ENCODE peak calls at places on chromosome 12, in ten cellular contexts. A is foreskin fibroblast, R is amniotic stem cell, Z is amygdala, D is NCI-H1105, T is lung, V is AG09309, S is nephron progenitor cell, Y is A172, G is T47D. P is an unnamed sample.

GRCh38 chr12:113292091-113292490 is 42.8 kb downstream of the SLC8B1 start:
- DNase-seq in A (peak; percentile 60), R (no peak), Z (no peak), D (no peak), T (no peak), V (peak; percentile 38), S (no peak), Y (no peak), G (no peak), P (no peak)

GRCh38 chr12:49279706-49280159 is 14.9 kb downstream of the TUBA1C start:
- DNase-seq in A (no peak), R (no peak), Z (no peak), D (no peak), T (peak; percentile 46), V (no peak), S (no peak), Y (no peak), G (no peak), P (no peak)

GRCh38 chr12:52228366-52228765 is 4.7 kb upstream of the KRT7 start:
- DNase-seq in A (no peak), R (no peak), Z (no peak), D (no peak), T (no peak), V (no peak), S (no peak), Y (no peak), G (peak; percentile 65), P (no peak)

GRCh38 chr12:107200394-107200793 is 107.0 kb upstream of the CRY1 start:
- DNase-seq in A (peak; percentile 56), R (no peak), Z (no peak), D (peak; percentile 38), T (no peak), V (no peak), S (no peak), Y (peak; percentile 57), G (no peak), P (no peak)

GRCh38 chr12:53229454-53229853 is 2.6 kb downstream of the RARG start:
- DNase-seq in A (no peak), R (no peak), Z (no peak), D (no peak), T (no peak), V (no peak), S (no peak), Y (no peak), G (no peak), P (no peak)

GRCh38 chr12:53660064-53660463 is 15.8 kb downstream of the ATP5MC2 start:
- DNase-seq in A (peak; percentile 30), R (no peak), Z (no peak), D (no peak), T (no peak), V (no peak), S (no peak), Y (no peak), G (no peak), P (no peak)

GRCh38 chr12:11763760-11764520 is 114.5 kb downstream of the ETV6 start:
- DNase-seq in A (peak; percentile 69), R (no peak), Z (no peak), D (no peak), T (no peak), V (peak; percentile 67), S (no peak), Y (peak; percentile 72), G (no peak), P (no peak)

GRCh38 chr12:27048822-27049752 is 26.7 kb downstream of the MED21 start:
- DNase-seq in A (peak; percentile 78), R (peak; percentile 37), Z (no peak), D (no peak), T (no peak), V (no peak), S (no peak), Y (peak; percentile 41), G (peak; percentile 22), P (no peak)

GRCh38 chr12:48489012-48489411 is 6.7 kb downstream of the C12orf54 start:
- DNase-seq in A (no peak), R (no peak), Z (no peak), D (no peak), T (no peak), V (no peak), S (no peak), Y (peak; percentile 52), G (no peak), P (no peak)

GRCh38 chr12:120241561-120242274 is 23.8 kb downstream of the PXN start:
- DNase-seq in A (no peak), R (no peak), Z (no peak), D (no peak), T (no peak), V (no peak), S (no peak), Y (no peak), G (no peak), P (no peak)

GRCh38 chr12:591167-591570 is 72.1 kb downstream of the NINJ2 start:
- DNase-seq in A (no peak), R (no peak), Z (no peak), D (no peak), T (no peak), V (no peak), S (no peak), Y (no peak), G (peak; percentile 46), P (no peak)

GRCh38 chr12:100951756-100952155 is 157.2 kb downstream of the ANO4 start:
- DNase-seq in A (no peak), R (no peak), Z (no peak), D (no peak), T (no peak), V (no peak), S (no peak), Y (no peak), G (no peak), P (no peak)

GRCh38 chr12:79706156-79706555 is 15.4 kb upstream of the PAWR start:
- DNase-seq in A (peak; percentile 59), R (no peak), Z (no peak), D (no peak), T (no peak), V (no peak), S (no peak), Y (no peak), G (peak; percentile 38), P (no peak)

GRCh38 chr12:46858368-46858767 is 32.6 kb upstream of the SLC38A4 start:
- DNase-seq in A (no peak), R (no peak), Z (no peak), D (no peak), T (no peak), V (no peak), S (no peak), Y (peak; percentile 6), G (no peak), P (no peak)